ENCODE peak calls at places on chromosomes 3 and 15, in four cellular contexts. L is activated CD4-positive, CD25-positive, alpha-beta regulatory T cell; V is AG09319; M is GM10248. O is an unnamed sample.

GRCh38 chr15:32861741-32862140 is 143.9 kb downstream of the GREM1 start:
- DNase-seq in V (peak; percentile 93), L (no peak), M (peak; percentile 21), O (no peak)

GRCh38 chr15:61715082-61715481 is 345.2 kb downstream of the VPS13C start:
- DNase-seq in V (no peak), M (no peak), L (no peak), O (no peak)

GRCh38 chr3:134078169-134078821 is 48.6 kb upstream of the SLCO2A1 start:
- DNase-seq in V (no peak), L (no peak), M (no peak), O (no peak)

GRCh38 chr3:152961323-152961722 is 126.4 kb downstream of the P2RY1 start:
- DNase-seq in V (peak; percentile 11), M (peak; percentile 23), L (no peak), O (no peak)

GRCh38 chr3:63933459-63933858 is 21.3 kb upstream of the SCAANT1 start:
- DNase-seq in L (no peak), V (no peak), M (peak; percentile 34), O (no peak)

GRCh38 chr3:161558256-161558655 is 61.6 kb downstream of the OTOL1 start:
- DNase-seq in L (no peak), V (no peak), M (no peak), O (no peak)

GRCh38 chr3:144394052-144394451 is 422.4 kb downstream of the DIPK2A start:
- DNase-seq in V (no peak), L (no peak), M (no peak), O (no peak)

GRCh38 chr3:46900007-46900292 is 22.4 kb downstream of the PTH1R start:
- DNase-seq in L (no peak), V (no peak), M (no peak), O (no peak)

GRCh38 chr3:122484985-122485384 is 29.8 kb downstream of the KPNA1 start:
- DNase-seq in V (no peak), M (no peak), L (no peak), O (no peak)

GRCh38 chr15:98609144-98609852 is 39.0 kb upstream of the IGF1R start:
- DNase-seq in L (no peak), V (no peak), M (no peak), O (no peak)

GRCh38 chr3:184543848-184544512 is 17.6 kb upstream of the EPHB3 start:
- DNase-seq in L (peak; percentile 42), M (peak; percentile 83), V (peak; percentile 49), O (peak; percentile 61)

GRCh38 chr3:18401298-18401961 is 23.7 kb downstream of the SATB1 start:
- DNase-seq in V (no peak), M (no peak), L (no peak), O (no peak)

GRCh38 chr3:129829640-129830039 is 63.9 kb downstream of the TMCC1 start:
- DNase-seq in L (no peak), M (peak; percentile 19), V (peak; percentile 77), O (no peak)

O was measured in activated gamma-delta T cell treated with anti-CD3 and anti-CD28 coated beads, Interleukin-2, amount 50 U/mL, for 16 hours.